ENCODE peak calls at places on chromosomes 13 and 19, in seven cellular contexts. One of them, this sample, is unnamed.

GRCh38 chr19:9128171-9128570 is 1.4 kb upstream of the OR7G3 start:
- DNase-seq in heart left ventricle: no peak
- DNase-seq in right lobe of liver: no peak
- DNase-seq in A549: no peak
- DNase-seq in breast epithelium: no peak
- DNase-seq in adrenal gland: no peak
- DNase-seq in body of pancreas: no peak
- DNase-seq in this sample: no peak

GRCh38 chr19:48181505-48181904 is 11.0 kb downstream of the ZSWIM9 start:
- DNase-seq in heart left ventricle: no peak
- DNase-seq in right lobe of liver: no peak
- DNase-seq in A549: no peak
- DNase-seq in breast epithelium: no peak
- DNase-seq in adrenal gland: no peak
- DNase-seq in body of pancreas: no peak
- DNase-seq in this sample: no peak

GRCh38 chr19:5903054-5903501 is 512 bp downstream of the NDUFA11 start:
- DNase-seq in heart left ventricle: no peak
- DNase-seq in right lobe of liver: no peak
- DNase-seq in A549: no peak
- DNase-seq in breast epithelium: no peak
- DNase-seq in adrenal gland: no peak
- DNase-seq in body of pancreas: no peak
- DNase-seq in this sample: no peak

GRCh38 chr13:97629601-97630272 is 195.8 kb downstream of the RAP2A start:
- DNase-seq in heart left ventricle: no peak
- DNase-seq in right lobe of liver: no peak
- DNase-seq in A549: no peak
- DNase-seq in breast epithelium: no peak
- DNase-seq in adrenal gland: no peak
- DNase-seq in body of pancreas: no peak
- DNase-seq in this sample: no peak

GRCh38 chr13:59394526-59394925 is 769.2 kb downstream of the DIAPH3 start:
- DNase-seq in heart left ventricle: no peak
- DNase-seq in right lobe of liver: no peak
- DNase-seq in A549: no peak
- DNase-seq in breast epithelium: no peak
- DNase-seq in adrenal gland: no peak
- DNase-seq in body of pancreas: no peak
- DNase-seq in this sample: no peak

GRCh38 chr19:18205180-18205915 is 1.5 kb upstream of the RAB3A start:
- DNase-seq in heart left ventricle: peak; percentile 91
- DNase-seq in right lobe of liver: peak; percentile 78
- DNase-seq in A549: no peak
- DNase-seq in breast epithelium: peak; percentile 75
- DNase-seq in adrenal gland: peak; percentile 80
- DNase-seq in body of pancreas: peak; percentile 76
- DNase-seq in this sample: peak; percentile 94

GRCh38 chr13:101917833-101918755 is 465.6 kb downstream of the ITGBL1 start:
- DNase-seq in heart left ventricle: no peak
- DNase-seq in right lobe of liver: no peak
- DNase-seq in A549: no peak
- DNase-seq in breast epithelium: no peak
- DNase-seq in adrenal gland: no peak
- DNase-seq in body of pancreas: no peak
- DNase-seq in this sample: no peak

GRCh38 chr13:51734786-51735185 is 69.2 kb downstream of the DHRS12 start:
- DNase-seq in heart left ventricle: no peak
- DNase-seq in right lobe of liver: no peak
- DNase-seq in A549: no peak
- DNase-seq in breast epithelium: no peak
- DNase-seq in adrenal gland: no peak
- DNase-seq in body of pancreas: no peak
- DNase-seq in this sample: no peak

GRCh38 chr19:3129112-3129511 is 6.7 kb upstream of the GNA15 start:
- DNase-seq in heart left ventricle: no peak
- DNase-seq in right lobe of liver: no peak
- DNase-seq in A549: no peak
- DNase-seq in breast epithelium: no peak
- DNase-seq in adrenal gland: no peak
- DNase-seq in body of pancreas: no peak
- DNase-seq in this sample: no peak

GRCh38 chr13:25657062-25657588 is 285.4 kb downstream of the ATP8A2 start:
- DNase-seq in heart left ventricle: no peak
- DNase-seq in right lobe of liver: no peak
- DNase-seq in A549: no peak
- DNase-seq in breast epithelium: no peak
- DNase-seq in adrenal gland: no peak
- DNase-seq in body of pancreas: no peak
- DNase-seq in this sample: no peak

GRCh38 chr13:28423010-28423409 is 71.9 kb downstream of the FLT1 start:
- DNase-seq in heart left ventricle: peak; percentile 65
- DNase-seq in right lobe of liver: peak; percentile 54
- DNase-seq in A549: no peak
- DNase-seq in breast epithelium: no peak
- DNase-seq in adrenal gland: peak; percentile 31
- DNase-seq in body of pancreas: no peak
- DNase-seq in this sample: peak; percentile 91

GRCh38 chr19:56973713-56974553 is 133.4 kb upstream of the PEG3 start:
- DNase-seq in heart left ventricle: no peak
- DNase-seq in right lobe of liver: no peak
- DNase-seq in A549: no peak
- DNase-seq in breast epithelium: no peak
- DNase-seq in adrenal gland: peak; percentile 63
- DNase-seq in body of pancreas: no peak
- DNase-seq in this sample: no peak

GRCh38 chr13:67071918-67072598 is 158.1 kb downstream of the PCDH9 start:
- DNase-seq in heart left ventricle: no peak
- DNase-seq in right lobe of liver: no peak
- DNase-seq in A549: no peak
- DNase-seq in breast epithelium: no peak
- DNase-seq in adrenal gland: no peak
- DNase-seq in body of pancreas: no peak
- DNase-seq in this sample: no peak

GRCh38 chr13:112642061-112642460 is 47.8 kb upstream of the ATP11A start:
- DNase-seq in heart left ventricle: no peak
- DNase-seq in right lobe of liver: no peak
- DNase-seq in A549: no peak
- DNase-seq in breast epithelium: peak; percentile 3
- DNase-seq in adrenal gland: no peak
- DNase-seq in body of pancreas: no peak
- DNase-seq in this sample: peak; percentile 64

GRCh38 chr13:43237616-43238015 is 214.2 kb downstream of the DNAJC15 start:
- DNase-seq in heart left ventricle: no peak
- DNase-seq in right lobe of liver: no peak
- DNase-seq in A549: no peak
- DNase-seq in breast epithelium: no peak
- DNase-seq in adrenal gland: no peak
- DNase-seq in body of pancreas: no peak
- DNase-seq in this sample: no peak

GRCh38 chr19:11860721-11861120 is 12.2 kb downstream of the ZNF439 start:
- DNase-seq in heart left ventricle: no peak
- DNase-seq in right lobe of liver: no peak
- DNase-seq in A549: no peak
- DNase-seq in breast epithelium: no peak
- DNase-seq in adrenal gland: no peak
- DNase-seq in body of pancreas: no peak
- DNase-seq in this sample: no peak

GRCh38 chr19:343941-344624 is 513 bp downstream of the MIER2 start:
- DNase-seq in heart left ventricle: peak; percentile 64
- DNase-seq in right lobe of liver: no peak
- DNase-seq in A549: peak; percentile 47
- DNase-seq in breast epithelium: no peak
- DNase-seq in adrenal gland: no peak
- DNase-seq in body of pancreas: no peak
- DNase-seq in this sample: peak; percentile 79

GRCh38 chr19:41882568-41883462 is at the start of gene ARHGEF1:
- DNase-seq in heart left ventricle: peak; percentile 88
- DNase-seq in right lobe of liver: peak; percentile 76
- DNase-seq in A549: peak; percentile 90
- DNase-seq in breast epithelium: no peak
- DNase-seq in adrenal gland: peak; percentile 43
- DNase-seq in body of pancreas: peak; percentile 56
- DNase-seq in this sample: peak; percentile 96

GRCh38 chr13:46492946-46493345 is 60.0 kb upstream of the LRCH1 start:
- DNase-seq in heart left ventricle: no peak
- DNase-seq in right lobe of liver: no peak
- DNase-seq in A549: peak; percentile 11
- DNase-seq in breast epithelium: no peak
- DNase-seq in adrenal gland: no peak
- DNase-seq in body of pancreas: peak; percentile 14
- DNase-seq in this sample: no peak

GRCh38 chr19:15161028-15161984 is 39.5 kb downstream of the NOTCH3 start:
- DNase-seq in heart left ventricle: no peak
- DNase-seq in right lobe of liver: no peak
- DNase-seq in A549: peak; percentile 55
- DNase-seq in breast epithelium: no peak
- DNase-seq in adrenal gland: no peak
- DNase-seq in body of pancreas: no peak
- DNase-seq in this sample: no peak

GRCh38 chr19:15466851-15467733 is 2.7 kb upstream of the RASAL3 start:
- DNase-seq in heart left ventricle: no peak
- DNase-seq in right lobe of liver: no peak
- DNase-seq in A549: no peak
- DNase-seq in breast epithelium: no peak
- DNase-seq in adrenal gland: no peak
- DNase-seq in body of pancreas: no peak
- DNase-seq in this sample: peak; percentile 67

GRCh38 chr19:39412100-39412866 is at the start of gene PLEKHG2:
- DNase-seq in heart left ventricle: peak; percentile 97
- DNase-seq in right lobe of liver: peak; percentile 96
- DNase-seq in A549: peak; percentile 100
- DNase-seq in breast epithelium: peak; percentile 99
- DNase-seq in adrenal gland: peak; percentile 98
- DNase-seq in body of pancreas: peak; percentile 97
- DNase-seq in this sample: peak; percentile 98
- TF ChIP-seq POLR2A in heart left ventricle: peak; percentile 80
- TF ChIP-seq POLR2A in right lobe of liver: peak; percentile 86
- TF ChIP-seq POLR2A in A549: peak; percentile 64
- TF ChIP-seq POLR2A in breast epithelium: peak; percentile 90
- TF ChIP-seq POLR2A in adrenal gland: peak; percentile 89
- TF ChIP-seq POLR2A in body of pancreas: peak; percentile 94
- TF ChIP-seq POLR2A in this sample: peak; percentile 89

GRCh38 chr13:49452725-49453457 is 8.8 kb downstream of the SETDB2 start:
- DNase-seq in heart left ventricle: no peak
- DNase-seq in right lobe of liver: no peak
- DNase-seq in A549: no peak
- DNase-seq in breast epithelium: no peak
- DNase-seq in adrenal gland: no peak
- DNase-seq in body of pancreas: no peak
- DNase-seq in this sample: no peak
- H3K4me1 ChIP-seq in heart left ventricle: peaks cover 14% of the 10 kb centered on the region
- H3K4me1 ChIP-seq in right lobe of liver: peaks cover 5% of the 10 kb centered on the region
- H3K4me1 ChIP-seq in A549: peaks cover 5% of the 10 kb centered on the region
- H3K4me1 ChIP-seq in breast epithelium: no peaks in the 10 kb centered on the region
- H3K4me1 ChIP-seq in adrenal gland: peaks cover 49% of the 10 kb centered on the region
- H3K4me1 ChIP-seq in body of pancreas: peaks cover 17% of the 10 kb centered on the region
- H3K4me1 ChIP-seq in this sample: peaks cover 26% of the 10 kb centered on the region

GRCh38 chr19:35138305-35138799 is 272 bp upstream of the FXYD1 start:
- DNase-seq in heart left ventricle: peak; percentile 84
- DNase-seq in right lobe of liver: peak; percentile 81
- DNase-seq in A549: no peak
- DNase-seq in breast epithelium: no peak
- DNase-seq in adrenal gland: no peak
- DNase-seq in body of pancreas: no peak
- DNase-seq in this sample: no peak

GRCh38 chr19:35140898-35141626 is 2.0 kb upstream of the FXYD7 start:
- DNase-seq in heart left ventricle: peak; percentile 97
- DNase-seq in right lobe of liver: peak; percentile 96
- DNase-seq in A549: peak; percentile 100
- DNase-seq in breast epithelium: peak; percentile 93
- DNase-seq in adrenal gland: peak; percentile 91
- DNase-seq in body of pancreas: peak; percentile 94
- DNase-seq in this sample: peak; percentile 97

GRCh38 chr19:35140207-35140897 is 1.7 kb downstream of the FXYD1 start:
- DNase-seq in heart left ventricle: no peak
- DNase-seq in right lobe of liver: no peak
- DNase-seq in A549: no peak
- DNase-seq in breast epithelium: no peak
- DNase-seq in adrenal gland: no peak
- DNase-seq in body of pancreas: no peak
- DNase-seq in this sample: no peak

GRCh38 chr19:35141627-35142401 is 1.2 kb upstream of the FXYD7 start:
- DNase-seq in heart left ventricle: no peak
- DNase-seq in right lobe of liver: no peak
- DNase-seq in A549: no peak
- DNase-seq in breast epithelium: no peak
- DNase-seq in adrenal gland: no peak
- DNase-seq in body of pancreas: no peak
- DNase-seq in this sample: no peak

DNA sequence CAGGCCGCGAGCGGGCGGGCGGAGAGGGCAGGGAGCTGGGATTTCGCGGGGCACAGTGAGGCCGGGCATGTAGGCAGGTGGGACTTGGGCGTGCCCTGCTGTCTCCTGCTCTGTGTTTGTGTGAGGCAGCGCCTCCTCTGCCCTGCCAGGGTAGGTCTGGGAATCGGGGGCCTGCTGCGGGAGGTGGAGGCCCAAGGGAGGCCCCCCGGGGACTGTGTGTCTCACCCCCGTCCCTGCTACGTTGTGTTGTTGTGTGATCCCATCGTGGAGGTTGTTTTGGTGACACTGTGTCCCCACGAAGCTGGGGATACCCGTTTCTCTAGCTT is 957 bp downstream of the FXYD1 start:
- DNase-seq in heart left ventricle: no peak
- DNase-seq in right lobe of liver: no peak
- DNase-seq in A549: no peak
- DNase-seq in breast epithelium: no peak
- DNase-seq in adrenal gland: no peak
- DNase-seq in body of pancreas: no peak
- DNase-seq in this sample: peak; percentile 81
- TF ChIP-seq POLR2A in heart left ventricle: peak; percentile 4
- TF ChIP-seq POLR2A in right lobe of liver: no peak
- TF ChIP-seq POLR2A in A549: no peak
- TF ChIP-seq POLR2A in breast epithelium: no peak
- TF ChIP-seq POLR2A in adrenal gland: no peak
- TF ChIP-seq POLR2A in body of pancreas: no peak
- TF ChIP-seq POLR2A in this sample: no peak

DNA sequence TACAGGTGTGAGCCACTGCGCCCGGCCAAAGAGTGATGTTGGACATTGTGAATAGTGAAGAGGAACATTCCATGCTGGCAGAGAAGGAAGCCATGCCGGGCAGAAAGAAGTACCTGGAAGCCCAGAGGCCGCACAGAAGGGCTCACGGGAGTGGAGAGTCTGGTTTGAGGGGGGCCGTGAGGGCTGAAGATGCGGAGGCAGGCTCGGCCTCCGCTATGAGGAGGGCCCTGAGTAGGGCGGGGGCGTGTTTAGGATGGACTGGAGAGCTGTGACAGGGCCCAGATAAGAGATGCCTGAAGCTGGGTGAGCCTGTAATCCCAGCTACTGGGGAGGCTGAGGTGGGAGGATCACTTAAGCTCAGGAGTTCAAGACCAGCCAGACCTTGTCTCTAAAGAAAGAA is 1.6 kb downstream of the JOSD2 start:
- DNase-seq in heart left ventricle: peak; percentile 52
- DNase-seq in right lobe of liver: peak; percentile 50
- DNase-seq in A549: no peak
- DNase-seq in breast epithelium: no peak
- DNase-seq in adrenal gland: no peak
- DNase-seq in body of pancreas: no peak
- DNase-seq in this sample: peak; percentile 68
- H3K4me1 ChIP-seq in heart left ventricle: peaks cover 17% of the 10 kb centered on the region
- H3K4me1 ChIP-seq in right lobe of liver: peaks cover 17% of the 10 kb centered on the region
- H3K4me1 ChIP-seq in A549: peaks cover 12% of the 10 kb centered on the region
- H3K4me1 ChIP-seq in breast epithelium: peaks cover 7% of the 10 kb centered on the region
- H3K4me1 ChIP-seq in adrenal gland: peaks cover 8% of the 10 kb centered on the region
- H3K4me1 ChIP-seq in body of pancreas: peaks cover 9% of the 10 kb centered on the region
- H3K4me1 ChIP-seq in this sample: no peaks in the 10 kb centered on the region

This sample was measured in spleen.